ENCODE peak calls at places on chromosomes 13 and 19, in seven cellular contexts. V, M, Y, X, J, B and D are unnamed samples.

GRCh38 chr19:33620611-33621010 is 1.1 kb upstream of the CHST8 start:
- DNase-seq in V (no peak), Y (no peak), B (no peak), X (no peak), J (no peak), M (no peak), D (no peak)

GRCh38 chr19:18840288-18841260 is 8.8 kb downstream of the UPF1 start:
- DNase-seq in M (no peak), Y (no peak), V (no peak), B (no peak), X (no peak), J (no peak), D (no peak)

GRCh38 chr13:41018583-41018909 is 570 bp downstream of the ELF1 start:
- DNase-seq in B (no peak), V (no peak), M (no peak), J (no peak), Y (no peak), X (no peak), D (no peak)

GRCh38 chr19:45200614-45201013 is 22.0 kb downstream of the BLOC1S3 start:
- DNase-seq in Y (peak), J (no peak), B (no peak), X (peak), V (peak), M (no peak), D (peak)

GRCh38 chr19:41920878-41921277 is 7.4 kb downstream of the ERFL start:
- DNase-seq in B (no peak), M (no peak), J (no peak), X (no peak), V (no peak), Y (no peak), D (no peak)

GRCh38 chr13:49890376-49890775 is 45.8 kb downstream of the SPRYD7 start:
- DNase-seq in Y (no peak), B (no peak), M (no peak), X (no peak), V (no peak), J (no peak), D (no peak)

GRCh38 chr19:42519108-42519507 is 9.2 kb downstream of the CEACAM1 start:
- DNase-seq in M (no peak), J (no peak), B (no peak), V (no peak), Y (no peak), X (no peak), D (no peak)

GRCh38 chr19:50906217-50906616 is 5.0 kb downstream of the KLK4 start:
- DNase-seq in B (peak), V (peak), J (no peak), X (peak), Y (no peak), M (no peak), D (peak)

GRCh38 chr13:95603887-95604533 is 40.5 kb downstream of the DZIP1 start:
- DNase-seq in J (no peak), Y (peak), X (peak), V (peak), M (no peak), B (no peak), D (peak)

GRCh38 chr19:40598121-40598917 is 2.9 kb upstream of the LTBP4 start:
- DNase-seq in V (peak), B (peak), M (peak), Y (peak), X (peak), J (peak), D (peak)

GRCh38 chr19:40666803-40667438 is 23.5 kb downstream of the NUMBL start:
- DNase-seq in X (no peak), M (no peak), Y (no peak), B (no peak), J (no peak), V (no peak), D (no peak)

GRCh38 chr13:79966502-79966901 is 374.4 kb downstream of the SPRY2 start:
- DNase-seq in B (no peak), V (no peak), X (peak), J (no peak), Y (no peak), M (no peak), D (no peak)

GRCh38 chr19:35774274-35775045 is 904 bp upstream of the ARHGAP33 start:
- DNase-seq in V (no peak), B (no peak), X (no peak), Y (no peak), M (no peak), J (no peak), D (no peak)

GRCh38 chr13:61463027-61463426 is 47.4 kb upstream of the PCDH20 start:
- DNase-seq in X (no peak), B (no peak), Y (no peak), M (no peak), V (no peak), J (no peak), D (no peak)

GRCh38 chr13:22648325-22648758 is 532.4 kb upstream of the SGCG start:
- DNase-seq in V (no peak), Y (no peak), J (no peak), B (no peak), X (no peak), M (no peak), D (no peak)

GRCh38 chr19:639251-640155 is at the start of gene FGF22:
- DNase-seq in J (peak), V (peak), B (peak), Y (peak), X (peak), M (peak), D (peak)

GRCh38 chr19:55063492-55063843 is 520 bp upstream of the RDH13 start:
- DNase-seq in J (no peak), B (no peak), V (no peak), Y (no peak), X (no peak), M (no peak), D (no peak)

GRCh38 chr13:98020271-98020670 is 66.8 kb downstream of the IPO5 start:
- DNase-seq in X (no peak), J (no peak), M (no peak), B (no peak), V (peak), Y (no peak), D (no peak)